ENCODE peak calls at places on chromosomes 12 and 14, in four cellular contexts. V is CD8-positive, alpha-beta T cell; R is WTC11; M is ascending aorta. W is an unnamed sample.

GRCh38 chr14:99995700-99996356 is 69.4 kb upstream of the EVL start:
- DNase-seq in M (no peak), V (peak; percentile 55), R (peak; percentile 83), W (no peak)

GRCh38 chr14:36646664-36647416 is 14.8 kb upstream of the PAX9 start:
- DNase-seq in V (no peak), R (peak; percentile 57), M (no peak), W (peak; percentile 24)

GRCh38 chr14:59997496-59997895 is 77.6 kb downstream of the LRRC9 start:
- DNase-seq in V (no peak), R (no peak), M (no peak), W (no peak)

GRCh38 chr12:108784270-108784669 is 53.0 kb upstream of the CORO1C start:
- DNase-seq in V (no peak), M (no peak), R (no peak), W (no peak)

GRCh38 chr12:100077367-100077766 is 65.3 kb downstream of the BLTP3B start:
- DNase-seq in V (no peak), M (no peak), R (no peak), W (no peak)

GRCh38 chr12:122111070-122111750 is 32.7 kb downstream of the MLXIP start:
- DNase-seq in R (no peak), V (no peak), M (no peak), W (no peak)

GRCh38 chr12:56874821-56875220 is 59.4 kb downstream of the SDR9C7 start:
- DNase-seq in M (no peak), V (no peak), R (no peak), W (no peak)

GRCh38 chr12:91182664-91183455 is at the start of gene DCN:
- DNase-seq in M (no peak), R (no peak), V (no peak), W (no peak)

GRCh38 chr12:105279460-105280056 is 43.6 kb upstream of the APPL2 start:
- DNase-seq in V (no peak), R (peak; percentile 47), M (no peak), W (no peak)

GRCh38 chr12:117816-118345 is 51.3 kb downstream of the IQSEC3 start:
- DNase-seq in R (no peak), V (no peak), M (no peak), W (no peak)

GRCh38 chr12:53103860-53104305 is 597 bp downstream of the SOAT2 start:
- DNase-seq in M (no peak), V (peak; percentile 37), R (no peak), W (no peak)

GRCh38 chr12:51124504-51124903 is 41.1 kb upstream of the CSRNP2 start:
- DNase-seq in R (no peak), V (no peak), M (no peak), W (no peak)

GRCh38 chr12:51910168-51910567 is 2.9 kb downstream of the ACVRL1 start:
- DNase-seq in R (no peak), V (no peak), M (no peak), W (no peak)

GRCh38 chr14:68157971-68158371 is 338.4 kb downstream of the RAD51B start:
- DNase-seq in R (no peak), V (no peak), M (no peak), W (no peak)

GRCh38 chr14:36519431-36520321 is at the start of gene NKX2-1:
- DNase-seq in R (peak; percentile 72), M (no peak), V (no peak), W (no peak)

GRCh38 chr14:51661504-51661903 is 9.8 kb downstream of the FRMD6 start:
- DNase-seq in M (no peak), V (no peak), R (no peak), W (no peak)

GRCh38 chr14:64388533-64389243 is 535 bp downstream of the MTHFD1 start:
- DNase-seq in V (no peak), M (no peak), R (peak; percentile 26), W (peak; percentile 15)

GRCh38 chr12:6279631-6280030 is 30.9 kb upstream of the PLEKHG6 start:
- DNase-seq in V (no peak), M (no peak), R (no peak), W (no peak)

GRCh38 chr12:6279256-6279628 is 31.2 kb upstream of the PLEKHG6 start:
- DNase-seq in V (no peak), M (no peak), R (no peak), W (no peak)

GRCh38 chr12:6280672-6281071 is 29.8 kb upstream of the PLEKHG6 start:
- DNase-seq in M (no peak), V (no peak), R (no peak), W (no peak)

GRCh38 chr12:6281081-6281809 is 29.2 kb upstream of the PLEKHG6 start:
- DNase-seq in V (no peak), R (no peak), M (no peak), W (no peak)

GRCh38 chr12:6280053-6280469 is 30.4 kb upstream of the PLEKHG6 start:
- DNase-seq in V (no peak), M (peak; percentile 45), R (no peak), W (no peak)
- TF ChIP-seq CTCF in V (no peak), M (no peak), R (no peak), W (no peak)

GRCh38 chr12:124610021-124610606 is 42.7 kb upstream of the NCOR2 start:
- DNase-seq in M (no peak), R (no peak), V (no peak), W (no peak)

GRCh38 chr12:124607681-124608425 is 40.4 kb upstream of the NCOR2 start:
- DNase-seq in M (no peak), V (no peak), R (no peak), W (no peak)

GRCh38 chr12:124608451-124608870 is 41.0 kb upstream of the NCOR2 start:
- DNase-seq in R (no peak), V (no peak), M (no peak), W (no peak)

GRCh38 chr12:124610629-124611558 is 43.5 kb upstream of the NCOR2 start:
- DNase-seq in R (no peak), M (no peak), V (no peak), W (no peak)

GRCh38 chr12:124609041-124609984 is 41.9 kb upstream of the NCOR2 start:
- DNase-seq in M (no peak), V (peak; percentile 95), R (peak; percentile 43), W (peak; percentile 35)
- TF ChIP-seq CTCF in M (no peak), V (no peak), R (no peak), W (no peak)

DNA sequence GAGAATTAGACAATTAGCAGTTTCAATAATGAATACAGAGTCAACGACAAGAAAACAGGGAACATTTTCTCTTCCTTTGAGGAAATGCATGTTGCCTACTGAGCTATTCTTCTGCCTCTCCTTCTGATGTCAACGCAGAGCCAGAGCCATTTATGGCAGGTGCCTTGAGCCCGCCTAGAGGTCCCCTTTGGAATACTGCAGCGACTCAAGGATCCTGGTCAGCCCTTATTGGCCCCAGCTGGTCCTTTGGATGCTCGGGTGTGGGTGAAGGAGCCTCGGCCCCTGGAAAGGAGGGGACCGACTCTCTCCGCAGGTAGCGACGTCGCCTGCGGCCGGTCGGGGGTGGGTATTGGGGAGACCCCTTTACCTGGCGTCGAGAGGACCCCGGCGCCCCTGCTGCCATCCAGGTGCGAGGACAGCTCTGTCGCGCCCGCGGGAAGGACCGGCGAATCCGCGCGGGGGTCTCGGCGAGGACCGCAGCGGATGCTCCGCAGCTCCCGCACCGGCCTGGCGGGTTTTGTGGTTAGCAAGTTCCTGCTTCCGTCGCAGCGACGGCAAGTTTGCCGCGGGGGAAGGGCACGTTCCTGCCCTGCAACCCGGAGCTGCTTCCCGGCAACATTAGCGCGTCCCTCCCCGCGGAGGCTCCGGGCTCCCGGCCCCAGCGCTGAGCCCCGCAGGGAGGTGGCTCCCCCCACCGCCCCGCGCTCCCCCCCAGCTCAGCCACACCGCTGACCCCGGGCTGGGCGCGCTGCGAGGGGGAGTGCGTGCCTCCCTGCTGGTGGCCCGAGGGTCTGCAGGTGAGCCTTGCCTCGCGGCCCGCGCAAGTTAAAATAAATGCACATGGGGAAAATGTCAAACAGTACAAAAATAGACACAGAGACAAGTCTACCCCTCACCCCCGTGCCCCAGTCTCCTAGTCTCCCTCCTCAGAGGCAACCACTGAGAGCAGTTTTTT is at the start of gene MANSC1:
- DNase-seq in M (no peak), R (peak; percentile 71), V (peak; percentile 58), W (peak; percentile 77)
- TF ChIP-seq CTCF in M (peak; percentile 32), R (peak; percentile 25), V (peak; percentile 24), W (peak; percentile 84)

GRCh38 chr14:92589213-92589852 is 75.8 kb downstream of the RIN3 start:
- DNase-seq in M (no peak), R (no peak), V (no peak), W (no peak)
- TF ChIP-seq CTCF in M (no peak), R (no peak), V (no peak), W (peak; percentile 53)

W was measured in progenitor cell of endocrine pancreas.